ENCODE peak calls at places on chromosome 5, in five cellular contexts. T, C, B, S and W are unnamed samples.

GRCh38 chr5:115962565-115963402 is 509 bp downstream of the LVRN start:
- DNase-seq in T (peak), C (no peak), B (no peak), S (no peak), W (no peak)

GRCh38 chr5:110880413-110880812 is 141.6 kb downstream of the SLC25A46 start:
- DNase-seq in T (no peak), C (no peak), B (peak), S (peak), W (peak)

GRCh38 chr5:10307206-10308148 is at the start of gene CMBL:
- DNase-seq in T (peak), C (peak), B (peak), S (no peak), W (no peak)

GRCh38 chr5:1444361-1445189 is 665 bp downstream of the SLC6A3 start:
- DNase-seq in T (peak), C (no peak), B (no peak), S (no peak), W (no peak)

GRCh38 chr5:31924005-31924404 is 250.1 kb downstream of the GOLPH3 start:
- DNase-seq in T (no peak), C (no peak), B (no peak), S (no peak), W (no peak)

GRCh38 chr5:32254987-32255900 is 57.5 kb downstream of the MTMR12 start:
- DNase-seq in T (no peak), C (no peak), B (peak), S (no peak), W (no peak)

GRCh38 chr5:37900692-37901091 is 60.9 kb upstream of the GDNF start:
- DNase-seq in T (peak), C (peak), B (peak), S (no peak), W (peak)

GRCh38 chr5:10518352-10518751 is 45.5 kb upstream of the ANKRD33B start:
- DNase-seq in T (no peak), C (no peak), B (peak), S (no peak), W (peak)

DNA sequence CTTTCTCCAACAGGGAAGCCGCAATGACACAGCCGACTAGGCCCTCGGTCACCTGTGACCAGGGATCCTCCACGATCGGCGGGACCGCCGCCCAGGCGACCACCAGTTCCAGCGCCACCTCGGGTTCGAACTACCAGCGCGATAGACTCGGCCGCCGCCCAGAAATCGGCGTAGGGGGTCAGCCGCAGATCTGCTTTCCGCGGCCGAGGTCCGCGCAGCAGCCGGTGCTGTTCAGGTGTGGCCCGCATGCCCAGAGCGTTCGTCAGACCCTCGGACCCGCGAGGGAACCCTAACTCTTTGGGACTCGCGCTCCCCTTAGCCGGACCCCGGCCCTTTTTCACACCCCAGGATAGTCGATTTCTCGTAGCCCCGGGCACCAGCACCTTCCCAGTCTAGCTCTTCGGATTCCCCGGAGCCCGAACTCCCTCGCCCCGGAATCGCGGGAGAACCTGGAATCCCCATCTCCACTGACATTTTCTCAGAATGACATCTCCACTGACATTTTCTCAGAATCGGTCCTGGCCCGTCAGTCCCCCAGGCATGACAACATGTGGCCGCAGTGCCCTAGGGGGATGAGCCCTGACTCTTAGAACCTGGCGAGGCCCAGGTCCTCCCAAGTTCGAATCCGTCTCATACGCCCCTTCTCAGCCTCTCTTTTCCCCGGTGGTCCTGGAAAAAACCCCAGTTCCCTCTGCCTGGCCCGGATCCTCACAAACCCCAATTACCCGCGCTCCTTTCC is 428 bp downstream of the C5orf52 start:
- DNase-seq in T (no peak), C (no peak), B (no peak), S (no peak), W (no peak)
- H3K4me3 ChIP-seq in T (no peak), C (peak), B (peak), S (peak), W (peak)

DNA sequence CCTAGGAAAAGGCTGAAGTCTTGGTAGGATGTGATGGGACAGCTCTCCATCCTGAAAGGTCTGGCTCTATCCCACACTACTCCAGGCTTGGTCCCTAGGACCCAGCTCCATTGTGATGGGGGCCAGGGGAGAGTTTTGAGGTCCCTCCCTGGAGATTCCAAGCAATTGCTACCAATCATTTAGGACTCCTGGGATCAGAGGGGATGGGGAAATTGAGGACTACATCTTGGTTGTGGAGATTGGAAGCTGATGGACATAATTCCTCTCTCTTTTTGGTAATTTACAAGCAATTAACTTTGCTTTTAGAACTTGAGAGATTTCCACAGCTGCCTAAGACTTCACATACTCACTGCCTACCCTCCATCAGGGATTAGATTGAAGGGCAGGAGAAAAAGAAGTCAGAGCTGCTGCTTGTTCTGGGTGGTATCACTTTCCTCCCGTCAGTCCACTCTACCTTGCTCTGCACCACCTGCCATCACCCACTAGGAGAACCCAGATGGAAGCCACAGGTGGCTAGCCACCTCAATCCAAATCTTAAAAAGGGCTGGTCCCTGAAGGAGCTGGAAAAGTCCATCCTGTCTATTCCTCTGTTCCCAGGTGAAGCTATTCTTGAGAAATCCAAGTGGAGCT is 10.6 kb downstream of the IRF1 start:
- DNase-seq in T (no peak), C (no peak), B (no peak), S (no peak), W (no peak)
- TF ChIP-seq CTCF in T (no peak), C (no peak), B (no peak), S (no peak), W (no peak)

GRCh38 chr5:65982635-65983034 is 56.3 kb downstream of the ERBIN start:
- DNase-seq in T (no peak), C (no peak), B (no peak), S (no peak), W (no peak)

GRCh38 chr5:65984098-65984885 is 57.9 kb downstream of the ERBIN start:
- DNase-seq in T (peak), C (no peak), B (no peak), S (no peak), W (no peak)

GRCh38 chr5:65981548-65981947 is 55.2 kb downstream of the ERBIN start:
- DNase-seq in T (peak), C (no peak), B (no peak), S (no peak), W (no peak)

GRCh38 chr5:65978251-65978650 is 51.9 kb downstream of the ERBIN start:
- DNase-seq in T (no peak), C (no peak), B (no peak), S (no peak), W (no peak)

GRCh38 chr5:65981969-65982368 is 55.6 kb downstream of the ERBIN start:
- DNase-seq in T (peak), C (no peak), B (no peak), S (no peak), W (no peak)
- H3K4me3 ChIP-seq in T (no peak), C (no peak), B (no peak), S (no peak), W (no peak)

GRCh38 chr5:171421331-171422262 is 2.1 kb downstream of the FGF18 start:
- DNase-seq in T (no peak), C (no peak), B (no peak), S (no peak), W (no peak)

GRCh38 chr5:171418316-171418981 is 998 bp upstream of the FGF18 start:
- DNase-seq in T (peak), C (peak), B (peak), S (peak), W (no peak)

GRCh38 chr5:171420429-171421231 is 1.2 kb downstream of the FGF18 start:
- DNase-seq in T (peak), C (peak), B (peak), S (peak), W (no peak)

GRCh38 chr5:171418982-171419662 is at the start of gene FGF18:
- DNase-seq in T (peak), C (peak), B (peak), S (no peak), W (no peak)

DNA sequence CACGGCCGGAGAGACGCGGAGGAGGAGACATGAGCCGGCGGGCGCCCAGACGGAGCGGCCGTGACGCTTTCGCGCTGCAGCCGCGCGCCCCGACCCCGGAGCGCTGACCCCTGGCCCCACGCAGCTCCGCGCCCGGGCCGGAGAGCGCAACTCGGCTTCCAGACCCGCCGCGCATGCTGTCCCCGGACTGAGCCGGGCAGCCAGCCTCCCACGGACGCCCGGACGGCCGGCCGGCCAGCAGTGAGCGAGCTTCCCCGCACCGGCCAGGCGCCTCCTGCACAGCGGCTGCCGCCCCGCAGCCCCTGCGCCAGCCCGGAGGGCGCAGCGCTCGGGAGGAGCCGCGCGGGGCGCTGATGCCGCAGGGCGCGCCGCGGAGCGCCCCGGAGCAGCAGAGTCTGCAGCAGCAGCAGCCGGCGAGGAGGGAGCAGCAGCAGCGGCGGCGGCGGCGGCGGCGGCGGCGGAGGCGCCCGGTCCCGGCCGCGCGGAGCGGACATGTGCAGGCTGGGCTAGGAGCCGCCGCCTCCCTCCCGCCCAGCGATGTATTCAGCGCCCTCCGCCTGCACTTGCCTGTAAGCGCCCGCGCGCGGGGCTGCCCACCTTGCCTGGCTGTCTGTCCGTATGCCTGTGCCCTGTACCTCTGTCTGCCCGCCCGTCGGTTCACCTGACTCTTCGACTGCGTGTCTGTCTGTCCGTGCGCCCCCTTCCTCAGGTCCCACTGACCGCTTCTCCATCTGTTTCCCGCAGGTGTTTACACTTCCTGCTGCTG is 399 bp downstream of the FGF18 start:
- DNase-seq in T (peak), C (no peak), B (no peak), S (no peak), W (no peak)
- TF ChIP-seq CTCF in T (no peak), C (no peak), B (no peak), S (no peak), W (no peak)

GRCh38 chr5:36880761-36881160 is 4.2 kb downstream of the NIPBL start:
- DNase-seq in T (no peak), C (no peak), B (no peak), S (no peak), W (no peak)

GRCh38 chr5:36877667-36878420 is 1.3 kb downstream of the NIPBL start:
- DNase-seq in T (peak), C (no peak), B (peak), S (no peak), W (no peak)

GRCh38 chr5:36881304-36881703 is 4.7 kb downstream of the NIPBL start:
- DNase-seq in T (no peak), C (no peak), B (no peak), S (no peak), W (no peak)

GRCh38 chr5:36878421-36879088 is 2.0 kb downstream of the NIPBL start:
- DNase-seq in T (peak), C (no peak), B (peak), S (no peak), W (no peak)

DNA sequence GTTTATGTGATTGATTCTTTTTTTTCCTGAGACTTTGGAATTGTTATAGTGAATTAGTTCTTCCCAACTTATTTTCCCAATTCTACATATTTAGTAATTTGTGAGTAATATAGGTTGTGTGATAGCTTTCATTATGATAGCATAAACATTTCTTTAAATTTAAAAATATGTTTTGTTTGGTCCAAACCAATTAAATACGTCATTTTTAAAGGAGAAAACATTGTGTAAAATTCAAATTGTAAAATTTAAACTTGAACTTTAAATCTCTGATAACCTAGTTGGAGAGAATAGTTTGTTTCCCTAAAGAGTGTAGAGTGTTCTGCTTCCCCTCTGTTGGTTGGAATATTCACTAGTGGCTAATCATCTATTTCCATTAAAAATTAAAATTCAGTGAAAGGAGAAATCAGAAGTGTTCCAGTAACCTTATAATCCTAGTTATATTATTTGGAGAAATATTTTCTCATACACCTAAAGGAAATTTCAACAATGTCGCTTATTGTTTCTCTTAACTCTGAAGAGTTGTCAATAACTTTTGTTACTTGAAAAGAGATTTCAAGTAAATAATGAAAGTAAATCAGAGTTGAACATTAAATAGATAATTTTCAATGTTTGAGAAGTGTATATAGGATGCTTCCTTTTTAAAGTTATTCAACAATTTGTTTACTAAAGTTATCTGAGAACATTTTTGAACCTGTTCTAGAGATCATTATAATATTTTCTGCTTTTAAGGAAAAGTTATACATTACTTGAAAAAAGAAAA is 2.9 kb downstream of the NIPBL start:
- DNase-seq in T (no peak), C (no peak), B (no peak), S (no peak), W (no peak)
- H3K4me3 ChIP-seq in T (peak), C (peak), B (peak), S (peak), W (peak)